ENCODE peak calls at places on chromosomes 3 and 15, in nine cellular contexts. H, V, D, F, E, Q, R, A and Y are unnamed samples.

GRCh38 chr3:168933614-168934013 is 729.9 kb downstream of the MECOM start:
- DNase-seq in V (peak), E (peak), H (no peak), R (no peak), Q (no peak), F (no peak), D (no peak), A (no peak), Y (peak)

GRCh38 chr3:17730318-17730967 is 12.0 kb downstream of the TBC1D5 start:
- DNase-seq in V (no peak), D (peak), Q (peak), R (no peak), F (no peak), H (no peak), E (peak), A (no peak), Y (peak)

GRCh38 chr3:33358172-33358781 is 81.0 kb downstream of the FBXL2 start:
- DNase-seq in H (no peak), E (no peak), A (no peak), D (no peak), Q (peak), R (no peak), V (no peak), F (no peak), Y (no peak)

GRCh38 chr3:101325393-101326134 is 5.2 kb upstream of the IMPG2 start:
- DNase-seq in E (no peak), Q (no peak), F (no peak), V (no peak), A (no peak), D (no peak), R (no peak), H (no peak), Y (no peak)

GRCh38 chr15:90994417-90995311 is at the start of gene PRC1:
- DNase-seq in A (peak), H (peak), V (peak), R (peak), Q (peak), D (peak), F (peak), E (peak), Y (peak)

GRCh38 chr15:70234256-70234965 is 136.7 kb upstream of the TLE3 start:
- DNase-seq in R (no peak), H (no peak), D (peak), V (no peak), F (no peak), E (no peak), Q (peak), A (no peak), Y (peak)

GRCh38 chr15:41928637-41929620 is 35.1 kb upstream of the SPTBN5 start:
- DNase-seq in Q (peak), V (no peak), F (no peak), E (peak), H (no peak), D (no peak), R (no peak), A (no peak), Y (no peak)

GRCh38 chr3:49865198-49865784 is 4.4 kb downstream of the CAMKV start:
- DNase-seq in Q (no peak), A (no peak), R (no peak), F (no peak), V (no peak), H (no peak), D (no peak), E (no peak), Y (no peak)

GRCh38 chr3:70531063-70531657 is 218.7 kb upstream of the MDFIC2 start:
- DNase-seq in A (no peak), R (no peak), H (no peak), Q (peak), V (peak), F (no peak), D (peak), E (peak), Y (no peak)

GRCh38 chr3:133986302-133986701 is 43.4 kb downstream of the SLCO2A1 start:
- DNase-seq in V (no peak), Q (no peak), A (no peak), F (no peak), E (peak), D (no peak), H (no peak), R (no peak), Y (no peak)

GRCh38 chr3:12662593-12663310 is 1.2 kb downstream of the RAF1 start:
- DNase-seq in E (peak), H (no peak), A (no peak), D (peak), V (peak), Q (peak), R (peak), F (no peak), Y (no peak)

GRCh38 chr3:14410501-14411165 is 8.2 kb downstream of the SLC6A6 start:
- DNase-seq in R (no peak), H (peak), V (peak), A (no peak), E (peak), D (no peak), Q (peak), F (peak), Y (peak)

GRCh38 chr3:14413381-14414071 is 11.1 kb downstream of the SLC6A6 start:
- DNase-seq in E (peak), Q (peak), V (peak), R (no peak), A (no peak), D (no peak), F (peak), H (no peak), Y (no peak)

GRCh38 chr3:14411166-14411526 is 8.7 kb downstream of the SLC6A6 start:
- DNase-seq in R (no peak), V (no peak), F (peak), A (no peak), E (no peak), D (no peak), H (no peak), Q (no peak), Y (no peak)

GRCh38 chr3:14412831-14413380 is 10.5 kb downstream of the SLC6A6 start:
- DNase-seq in V (no peak), F (no peak), H (no peak), D (no peak), A (no peak), R (no peak), Q (peak), E (no peak), Y (no peak)

GRCh38 chr3:14411988-14412387 is 9.6 kb downstream of the SLC6A6 start:
- DNase-seq in H (no peak), R (no peak), F (no peak), V (no peak), D (no peak), Q (peak), E (peak), A (no peak), Y (no peak)
- TF ChIP-seq CTCF in H (peak), R (no peak), F (no peak), V (no peak), D (peak), Q (no peak), E (peak), A (no peak), Y (peak)

DNA sequence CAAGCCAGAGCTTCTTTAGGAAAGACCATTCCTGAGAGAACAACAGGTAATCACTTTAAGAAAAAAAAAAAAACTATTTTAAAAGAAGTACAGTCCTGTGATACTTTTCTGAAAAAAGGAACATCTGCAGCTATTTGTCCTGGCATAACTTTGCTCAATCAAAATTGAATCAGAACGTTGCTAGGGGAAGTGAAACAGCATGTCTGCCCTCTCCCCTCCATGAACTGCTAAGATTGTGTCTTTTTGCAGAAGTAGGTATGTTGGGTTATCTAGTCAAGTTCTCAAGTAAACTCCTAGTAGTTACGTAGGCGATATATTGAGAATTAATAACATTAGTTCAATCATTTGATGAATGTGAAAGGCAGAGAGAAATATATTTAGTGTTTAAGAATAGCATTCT is 1013.3 kb downstream of the TUSC7 start:
- DNase-seq in R (no peak), D (no peak), A (no peak), F (no peak), V (no peak), H (no peak), Q (no peak), E (no peak), Y (no peak)
- H3K4me3 ChIP-seq in R (no peak), D (no peak), A (no peak), F (no peak), V (no peak), H (no peak), Q (no peak), E (no peak), Y (no peak)

GRCh38 chr3:123285931-123286307 is 84.2 kb downstream of the SEC22A start:
- DNase-seq in A (peak), E (no peak), R (no peak), V (no peak), D (no peak), H (no peak), Q (no peak), F (no peak), Y (no peak)
- TF ChIP-seq CTCF in A (no peak), E (no peak), R (no peak), V (no peak), D (no peak), H (no peak), Q (no peak), F (no peak), Y (no peak)

GRCh38 chr15:94232107-94232506 is 746 bp downstream of the MCTP2 start:
- DNase-seq in Q (peak), A (no peak), R (no peak), H (no peak), D (peak), E (no peak), V (peak), F (no peak), Y (no peak)
- H3K4me3 ChIP-seq in Q (peak), A (peak), R (peak), H (peak), D (peak), E (peak), V (peak), F (no peak), Y (peak)

DNA sequence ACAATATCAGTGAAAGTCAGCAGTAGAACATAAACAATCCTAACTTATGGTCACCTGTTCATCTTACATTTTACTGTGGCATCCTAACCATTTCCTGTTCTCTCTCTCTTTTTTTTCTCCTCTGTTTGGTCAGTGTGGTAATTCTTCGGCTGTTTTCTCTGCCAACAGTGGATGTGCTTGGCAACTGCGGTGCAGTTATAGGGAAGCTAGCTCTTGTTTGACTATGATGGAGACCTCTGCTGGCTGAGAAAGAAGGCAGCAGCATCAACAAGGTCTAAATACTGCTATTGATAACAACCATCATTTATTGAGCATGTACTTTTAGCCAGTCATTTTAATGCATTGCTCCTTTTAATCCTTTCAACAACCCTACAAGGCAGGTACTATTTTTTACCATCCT is 723 bp upstream of the DRD3 start:
- DNase-seq in E (peak), H (no peak), F (no peak), D (no peak), R (no peak), A (no peak), Q (peak), V (peak), Y (no peak)
- TF ChIP-seq CTCF in E (peak), H (peak), F (no peak), D (peak), R (peak), A (peak), Q (peak), V (peak), Y (peak)

GRCh38 chr3:174859109-174859735 is at the start of gene NAALADL2:
- DNase-seq in Q (no peak), A (no peak), D (peak), E (peak), R (peak), F (no peak), V (peak), H (no peak), Y (no peak)
- H3K4me3 ChIP-seq in Q (no peak), A (no peak), D (no peak), E (peak), R (no peak), F (no peak), V (no peak), H (no peak), Y (no peak)

GRCh38 chr3:56219894-56220805 is 248.1 kb downstream of the ERC2 start:
- DNase-seq in R (no peak), Q (peak), E (no peak), H (no peak), F (no peak), D (no peak), V (no peak), A (no peak), Y (no peak)
- TF ChIP-seq CTCF in R (no peak), Q (no peak), E (no peak), H (no peak), F (no peak), D (no peak), V (no peak), A (no peak), Y (no peak)

GRCh38 chr15:72168131-72168825 is 29.3 kb downstream of the GRAMD2A start:
- DNase-seq in A (no peak), H (no peak), E (peak), Q (peak), V (peak), D (peak), F (no peak), R (no peak), Y (no peak)

GRCh38 chr15:72169921-72170611 is 27.5 kb downstream of the GRAMD2A start:
- DNase-seq in A (no peak), F (no peak), R (no peak), E (no peak), Q (no peak), H (no peak), V (no peak), D (peak), Y (no peak)

GRCh38 chr15:72169236-72169920 is 28.2 kb downstream of the GRAMD2A start:
- DNase-seq in H (no peak), Q (no peak), A (no peak), R (no peak), V (no peak), D (no peak), E (no peak), F (no peak), Y (no peak)

GRCh38 chr15:72167445-72167844 is 30.1 kb downstream of the GRAMD2A start:
- DNase-seq in E (no peak), Q (no peak), R (no peak), A (no peak), H (no peak), F (no peak), V (no peak), D (no peak), Y (no peak)

GRCh38 chr15:72168833-72169232 is 28.8 kb downstream of the GRAMD2A start:
- DNase-seq in F (no peak), H (no peak), R (no peak), Q (no peak), V (no peak), E (no peak), A (no peak), D (no peak), Y (no peak)
- H3K4me3 ChIP-seq in F (no peak), H (no peak), R (no peak), Q (no peak), V (no peak), E (no peak), A (no peak), D (no peak), Y (no peak)

GRCh38 chr3:21486381-21486935 is 264.6 kb downstream of the ZNF385D start:
- DNase-seq in H (no peak), Q (peak), D (no peak), F (no peak), R (no peak), E (peak), V (no peak), A (no peak), Y (no peak)

GRCh38 chr3:21487520-21487919 is 263.5 kb downstream of the ZNF385D start:
- DNase-seq in E (no peak), F (no peak), Q (peak), A (no peak), R (no peak), V (no peak), D (no peak), H (no peak), Y (no peak)

GRCh38 chr3:21484323-21485154 is 266.5 kb downstream of the ZNF385D start:
- DNase-seq in E (peak), D (peak), A (no peak), H (peak), F (peak), R (peak), Q (peak), V (peak), Y (peak)
- TF ChIP-seq CTCF in E (peak), D (peak), A (no peak), H (peak), F (no peak), R (peak), Q (peak), V (peak), Y (peak)